ENCODE peak calls at places on chromosomes 11 and 22, in four cellular contexts. A is foreskin fibroblast, O is tibial artery, U is GM12878. S is an unnamed sample.

GRCh38 chr11:86805873-86806310 is 5.5 kb downstream of the PRSS23 start:
- DNase-seq in O (no peak), U (peak), A (peak), S (no peak)

GRCh38 chr11:122655527-122656072 is at the start of gene UBASH3B:
- DNase-seq in O (peak), A (peak), U (no peak), S (peak)

GRCh38 chr11:106231591-106231990 is 154.1 kb downstream of the AASDHPPT start:
- DNase-seq in A (peak), U (no peak), O (no peak), S (no peak)

GRCh38 chr11:56843816-56844215 is 95.3 kb upstream of the OR9G4 start:
- DNase-seq in O (no peak), A (no peak), U (no peak), S (no peak)

GRCh38 chr22:38831166-38831945 is 12.5 kb downstream of the NPTXR start:
- DNase-seq in O (peak), U (no peak), A (peak), S (no peak)

GRCh38 chr11:20208622-20209090 is 48.4 kb upstream of the DBX1 start:
- DNase-seq in O (no peak), A (no peak), U (no peak), S (no peak)

GRCh38 chr22:24105018-24105360 is 76.3 kb upstream of the SUSD2 start:
- DNase-seq in O (peak), U (no peak), A (peak), S (no peak)

GRCh38 chr22:46110215-46110614 is 40.1 kb upstream of the PPARA start:
- DNase-seq in O (peak), U (no peak), A (peak), S (no peak)

GRCh38 chr11:112087212-112087611 is 539 bp downstream of the SDHD start:
- DNase-seq in U (no peak), A (no peak), O (no peak), S (no peak)

GRCh38 chr11:16266021-16266420 is 90.3 kb downstream of the SOX6 start:
- DNase-seq in O (no peak), U (no peak), A (no peak), S (no peak)

GRCh38 chr22:47259990-47260389 is 497.5 kb downstream of the TBC1D22A start:
- DNase-seq in O (no peak), A (no peak), U (no peak), S (no peak)

S was measured in astrocyte of the cerebellum.